ENCODE peak calls at places on chromosomes 7 and 10, in ten cellular contexts. One of them, this sample, is unnamed.
A peak's percentile ranks its signal among the peaks of the same experiment; 100 is the strongest.

GRCh38 chr10:72318383-72319262 is 36.1 kb downstream of the DNAJB12 start:
- DNase-seq in GM23338: no peak
- DNase-seq in breast epithelium: no peak
- DNase-seq in K562: no peak
- DNase-seq in HCT116: no peak
- DNase-seq in transverse colon: no peak
- DNase-seq in endothelial cell of umbilical vein: no peak
- DNase-seq in suprapubic skin: no peak
- DNase-seq in upper lobe of left lung: no peak
- DNase-seq in H1: no peak
- DNase-seq in this sample: no peak

GRCh38 chr7:103344453-103345149 is at the start of gene DNAJC2:
- DNase-seq in GM23338: peak; percentile 96
- DNase-seq in transverse colon: peak; percentile 90
- DNase-seq in suprapubic skin: peak; percentile 91
- DNase-seq in K562: peak; percentile 89
- DNase-seq in HCT116: peak; percentile 90
- DNase-seq in upper lobe of left lung: peak; percentile 91
- DNase-seq in H1: peak; percentile 82
- DNase-seq in endothelial cell of umbilical vein: peak; percentile 86
- DNase-seq in breast epithelium: peak; percentile 82
- DNase-seq in this sample: peak; percentile 90

GRCh38 chr10:26970667-26971066 is 109.9 kb upstream of the ABI1 start:
- DNase-seq in transverse colon: no peak
- DNase-seq in K562: no peak
- DNase-seq in suprapubic skin: no peak
- DNase-seq in GM23338: no peak
- DNase-seq in H1: no peak
- DNase-seq in breast epithelium: no peak
- DNase-seq in upper lobe of left lung: no peak
- DNase-seq in HCT116: no peak
- DNase-seq in endothelial cell of umbilical vein: no peak
- DNase-seq in this sample: no peak

GRCh38 chr10:77513783-77514331 is 123.8 kb downstream of the KCNMA1 start:
- DNase-seq in suprapubic skin: no peak
- DNase-seq in GM23338: peak; percentile 10
- DNase-seq in breast epithelium: no peak
- DNase-seq in K562: no peak
- DNase-seq in H1: no peak
- DNase-seq in endothelial cell of umbilical vein: no peak
- DNase-seq in upper lobe of left lung: peak; percentile 39
- DNase-seq in HCT116: peak; percentile 74
- DNase-seq in transverse colon: peak; percentile 61
- DNase-seq in this sample: no peak

GRCh38 chr10:131188494-131188893 is 123.0 kb downstream of the TCERG1L start:
- DNase-seq in suprapubic skin: no peak
- DNase-seq in K562: no peak
- DNase-seq in transverse colon: no peak
- DNase-seq in upper lobe of left lung: no peak
- DNase-seq in GM23338: no peak
- DNase-seq in H1: no peak
- DNase-seq in HCT116: no peak
- DNase-seq in breast epithelium: no peak
- DNase-seq in endothelial cell of umbilical vein: no peak
- DNase-seq in this sample: no peak

GRCh38 chr7:76317782-76318487 is 15.5 kb downstream of the HSPB1 start:
- DNase-seq in GM23338: peak; percentile 99
- DNase-seq in K562: peak; percentile 99
- DNase-seq in H1: peak; percentile 97
- DNase-seq in suprapubic skin: peak; percentile 97
- DNase-seq in endothelial cell of umbilical vein: peak; percentile 95
- DNase-seq in transverse colon: peak; percentile 98
- DNase-seq in breast epithelium: peak; percentile 97
- DNase-seq in upper lobe of left lung: peak; percentile 99
- DNase-seq in HCT116: peak; percentile 92
- DNase-seq in this sample: peak; percentile 57

GRCh38 chr7:18356195-18356645 is 139.3 kb upstream of the HDAC9 start:
- DNase-seq in endothelial cell of umbilical vein: peak; percentile 71
- DNase-seq in upper lobe of left lung: no peak
- DNase-seq in suprapubic skin: no peak
- DNase-seq in H1: no peak
- DNase-seq in transverse colon: no peak
- DNase-seq in GM23338: peak; percentile 36
- DNase-seq in K562: peak; percentile 38
- DNase-seq in HCT116: peak; percentile 26
- DNase-seq in breast epithelium: no peak
- DNase-seq in this sample: no peak

GRCh38 chr7:132251327-132251659 is 325.0 kb downstream of the PLXNA4 start:
- DNase-seq in K562: no peak
- DNase-seq in breast epithelium: peak; percentile 95
- DNase-seq in suprapubic skin: peak; percentile 78
- DNase-seq in endothelial cell of umbilical vein: no peak
- DNase-seq in HCT116: no peak
- DNase-seq in GM23338: peak; percentile 48
- DNase-seq in upper lobe of left lung: peak; percentile 60
- DNase-seq in transverse colon: peak; percentile 88
- DNase-seq in H1: no peak
- DNase-seq in this sample: no peak

GRCh38 chr10:128035557-128035973 is 90.7 kb downstream of the MKI67 start:
- DNase-seq in breast epithelium: no peak
- DNase-seq in suprapubic skin: no peak
- DNase-seq in GM23338: peak; percentile 81
- DNase-seq in endothelial cell of umbilical vein: peak; percentile 30
- DNase-seq in K562: peak; percentile 64
- DNase-seq in H1: peak; percentile 95
- DNase-seq in HCT116: peak; percentile 21
- DNase-seq in transverse colon: peak; percentile 68
- DNase-seq in upper lobe of left lung: no peak
- DNase-seq in this sample: no peak

GRCh38 chr7:30989824-30990140 is 26.0 kb downstream of the GHRHR start:
- DNase-seq in HCT116: no peak
- DNase-seq in endothelial cell of umbilical vein: no peak
- DNase-seq in K562: no peak
- DNase-seq in breast epithelium: no peak
- DNase-seq in GM23338: no peak
- DNase-seq in transverse colon: no peak
- DNase-seq in upper lobe of left lung: peak; percentile 23
- DNase-seq in H1: no peak
- DNase-seq in suprapubic skin: no peak
- DNase-seq in this sample: no peak

GRCh38 chr10:60384708-60385398 is 4.8 kb downstream of the ANK3 start:
- DNase-seq in H1: no peak
- DNase-seq in HCT116: peak; percentile 63
- DNase-seq in upper lobe of left lung: no peak
- DNase-seq in transverse colon: no peak
- DNase-seq in breast epithelium: no peak
- DNase-seq in GM23338: no peak
- DNase-seq in K562: no peak
- DNase-seq in endothelial cell of umbilical vein: peak; percentile 77
- DNase-seq in suprapubic skin: no peak
- DNase-seq in this sample: no peak

DNA sequence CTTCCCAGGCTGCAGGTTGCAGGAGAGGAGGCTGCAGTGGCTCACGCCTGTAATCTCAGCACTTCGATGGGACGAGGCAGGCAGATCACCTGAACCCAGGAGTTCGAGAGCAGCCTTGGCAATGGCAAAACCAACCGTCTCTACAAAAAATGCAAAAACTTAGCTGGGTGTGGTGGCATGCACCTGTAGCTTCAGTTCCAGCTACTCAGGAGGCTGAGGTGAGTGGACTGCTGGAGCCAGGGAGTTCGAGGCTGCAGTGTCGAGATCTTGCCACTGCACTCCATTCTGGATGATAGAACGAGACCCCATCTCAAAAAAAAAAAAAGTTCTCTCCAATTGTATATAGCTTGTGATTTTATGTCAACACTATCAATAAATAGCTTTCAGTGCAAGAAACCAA is 9.7 kb upstream of the IFIT5 start:
- DNase-seq in H1: no peak
- DNase-seq in K562: no peak
- DNase-seq in breast epithelium: no peak
- DNase-seq in GM23338: no peak
- DNase-seq in upper lobe of left lung: no peak
- DNase-seq in HCT116: no peak
- DNase-seq in endothelial cell of umbilical vein: no peak
- DNase-seq in suprapubic skin: no peak
- DNase-seq in transverse colon: no peak
- DNase-seq in this sample: no peak
- H3K36me3 ChIP-seq in H1: no peaks in the 10 kb centered on the region
- H3K36me3 ChIP-seq in K562: no peaks in the 10 kb centered on the region
- H3K36me3 ChIP-seq in breast epithelium: no peaks in the 10 kb centered on the region
- H3K36me3 ChIP-seq in GM23338: no peaks in the 10 kb centered on the region
- H3K36me3 ChIP-seq in upper lobe of left lung: peaks cover 7% of the 10 kb centered on the region
- H3K36me3 ChIP-seq in HCT116: no peaks in the 10 kb centered on the region
- H3K36me3 ChIP-seq in endothelial cell of umbilical vein: no peaks in the 10 kb centered on the region
- H3K36me3 ChIP-seq in suprapubic skin: no peaks in the 10 kb centered on the region
- H3K36me3 ChIP-seq in transverse colon: peaks cover 8% of the 10 kb centered on the region
- H3K36me3 ChIP-seq in this sample: no peaks in the 10 kb centered on the region

DNA sequence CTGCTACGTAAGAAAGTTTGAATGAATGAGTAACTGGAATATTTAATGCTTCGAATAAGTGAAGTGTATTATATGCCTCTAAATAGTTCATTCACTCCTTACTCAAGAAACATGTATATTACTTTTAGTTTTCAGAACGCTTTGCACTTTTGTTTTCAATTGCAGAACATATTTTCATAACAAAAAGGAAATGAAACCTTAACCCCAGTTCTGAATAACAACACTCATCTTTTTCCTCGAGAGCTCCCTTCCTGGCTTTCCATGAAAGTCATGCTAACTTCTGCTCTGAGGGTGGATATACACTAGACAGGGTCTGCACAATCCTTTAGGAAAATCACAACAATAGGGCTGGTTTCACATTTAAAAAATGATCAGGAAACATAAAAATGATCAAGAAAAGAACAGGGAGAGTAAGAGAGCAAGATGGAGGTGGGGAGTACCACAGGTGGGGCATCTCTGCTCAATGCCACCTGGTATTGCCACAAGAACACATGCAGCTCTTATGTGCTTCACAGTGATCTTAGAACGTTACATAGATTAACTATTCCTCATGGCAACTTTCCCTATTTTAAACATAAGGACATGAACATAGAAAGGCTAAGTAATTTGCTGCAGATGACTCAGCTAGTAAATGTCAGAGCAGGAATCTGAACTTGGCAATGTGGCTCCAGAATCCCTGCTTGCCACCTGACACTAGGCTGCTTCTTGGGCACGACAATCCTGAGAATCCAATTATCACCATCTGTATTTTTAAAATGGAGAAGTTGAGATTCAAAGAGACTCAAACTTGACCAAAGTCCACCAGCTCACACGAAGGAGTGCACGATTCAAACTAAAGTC is 219.5 kb upstream of the AOAH start:
- DNase-seq in transverse colon: no peak
- DNase-seq in upper lobe of left lung: no peak
- DNase-seq in suprapubic skin: no peak
- DNase-seq in H1: no peak
- DNase-seq in GM23338: no peak
- DNase-seq in endothelial cell of umbilical vein: peak; percentile 17
- DNase-seq in breast epithelium: no peak
- DNase-seq in HCT116: no peak
- DNase-seq in K562: no peak
- DNase-seq in this sample: no peak
- H3K27ac ChIP-seq in transverse colon: no peak overlapping the region
- H3K27ac ChIP-seq in upper lobe of left lung: no peak overlapping the region
- H3K27ac ChIP-seq in suprapubic skin: no peak overlapping the region
- H3K27ac ChIP-seq in H1: no peak overlapping the region
- H3K27ac ChIP-seq in GM23338: no peak overlapping the region
- H3K27ac ChIP-seq in endothelial cell of umbilical vein: no peak overlapping the region
- H3K27ac ChIP-seq in breast epithelium: no peak overlapping the region
- H3K27ac ChIP-seq in HCT116: no peak overlapping the region
- H3K27ac ChIP-seq in K562: no peak overlapping the region
- H3K27ac ChIP-seq in this sample: no peak overlapping the region

GRCh38 chr7:130927564-130927963 is 193.6 kb upstream of the KLF14 start:
- DNase-seq in suprapubic skin: no peak
- DNase-seq in HCT116: no peak
- DNase-seq in K562: no peak
- DNase-seq in transverse colon: no peak
- DNase-seq in GM23338: no peak
- DNase-seq in upper lobe of left lung: no peak
- DNase-seq in H1: no peak
- DNase-seq in endothelial cell of umbilical vein: no peak
- DNase-seq in breast epithelium: no peak
- DNase-seq in this sample: no peak

GRCh38 chr7:130927062-130927461 is 193.1 kb upstream of the KLF14 start:
- DNase-seq in transverse colon: no peak
- DNase-seq in breast epithelium: no peak
- DNase-seq in upper lobe of left lung: no peak
- DNase-seq in HCT116: no peak
- DNase-seq in GM23338: no peak
- DNase-seq in suprapubic skin: no peak
- DNase-seq in K562: no peak
- DNase-seq in endothelial cell of umbilical vein: no peak
- DNase-seq in H1: no peak
- DNase-seq in this sample: no peak

GRCh38 chr7:130926021-130926691 is 192.1 kb upstream of the KLF14 start:
- DNase-seq in K562: no peak
- DNase-seq in breast epithelium: no peak
- DNase-seq in H1: no peak
- DNase-seq in upper lobe of left lung: no peak
- DNase-seq in suprapubic skin: no peak
- DNase-seq in HCT116: no peak
- DNase-seq in endothelial cell of umbilical vein: no peak
- DNase-seq in transverse colon: no peak
- DNase-seq in GM23338: no peak
- DNase-seq in this sample: no peak

GRCh38 chr7:130923930-130924329 is 189.9 kb upstream of the KLF14 start:
- DNase-seq in breast epithelium: no peak
- DNase-seq in GM23338: no peak
- DNase-seq in H1: peak; percentile 35
- DNase-seq in HCT116: no peak
- DNase-seq in suprapubic skin: no peak
- DNase-seq in upper lobe of left lung: no peak
- DNase-seq in transverse colon: no peak
- DNase-seq in K562: no peak
- DNase-seq in endothelial cell of umbilical vein: no peak
- DNase-seq in this sample: no peak

GRCh38 chr7:130925136-130925794 is 191.3 kb upstream of the KLF14 start:
- DNase-seq in transverse colon: no peak
- DNase-seq in endothelial cell of umbilical vein: no peak
- DNase-seq in GM23338: no peak
- DNase-seq in H1: no peak
- DNase-seq in HCT116: no peak
- DNase-seq in breast epithelium: no peak
- DNase-seq in upper lobe of left lung: no peak
- DNase-seq in suprapubic skin: no peak
- DNase-seq in K562: no peak
- DNase-seq in this sample: no peak
- TF ChIP-seq POLR2AphosphoS5 in transverse colon: no peak
- TF ChIP-seq POLR2AphosphoS5 in endothelial cell of umbilical vein: no peak
- TF ChIP-seq POLR2AphosphoS5 in GM23338: no peak
- TF ChIP-seq POLR2AphosphoS5 in H1: no peak
- TF ChIP-seq POLR2AphosphoS5 in HCT116: no peak
- TF ChIP-seq POLR2AphosphoS5 in breast epithelium: no peak
- TF ChIP-seq POLR2AphosphoS5 in upper lobe of left lung: no peak
- TF ChIP-seq POLR2AphosphoS5 in suprapubic skin: no peak
- TF ChIP-seq POLR2AphosphoS5 in K562: no peak
- TF ChIP-seq POLR2AphosphoS5 in this sample: no peak

DNA sequence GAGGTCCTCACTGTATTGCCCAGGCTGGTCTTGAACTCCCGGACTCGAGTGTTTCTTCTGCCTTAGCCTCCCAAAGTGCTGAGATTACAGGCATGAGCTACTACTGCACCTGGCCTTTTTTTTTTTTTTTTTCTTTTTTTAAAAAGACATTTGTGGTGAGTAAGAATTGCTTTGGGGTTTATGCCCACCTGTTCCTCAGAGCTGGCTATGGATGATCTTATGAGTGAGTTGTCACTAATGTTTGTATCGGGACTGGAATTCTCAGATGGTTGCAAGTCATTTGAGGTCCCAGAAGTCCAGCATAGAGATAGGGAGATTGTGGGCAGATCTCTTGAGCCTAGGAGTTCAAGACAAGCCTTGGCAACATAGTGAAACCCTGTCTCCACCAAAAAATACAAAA is 35.2 kb downstream of the ZRANB1 start:
- DNase-seq in upper lobe of left lung: no peak
- DNase-seq in GM23338: no peak
- DNase-seq in endothelial cell of umbilical vein: no peak
- DNase-seq in HCT116: no peak
- DNase-seq in H1: no peak
- DNase-seq in suprapubic skin: no peak
- DNase-seq in transverse colon: no peak
- DNase-seq in breast epithelium: no peak
- DNase-seq in K562: no peak
- DNase-seq in this sample: no peak
- H3K36me3 ChIP-seq in upper lobe of left lung: peaks cover 3% of the 10 kb centered on the region
- H3K36me3 ChIP-seq in GM23338: peaks cover 13% of the 10 kb centered on the region
- H3K36me3 ChIP-seq in endothelial cell of umbilical vein: peaks cover 2% of the 10 kb centered on the region
- H3K36me3 ChIP-seq in HCT116: peaks cover 23% of the 10 kb centered on the region
- H3K36me3 ChIP-seq in H1: no peaks in the 10 kb centered on the region
- H3K36me3 ChIP-seq in suprapubic skin: peaks cover 25% of the 10 kb centered on the region
- H3K36me3 ChIP-seq in transverse colon: peaks cover 19% of the 10 kb centered on the region
- H3K36me3 ChIP-seq in breast epithelium: no peaks in the 10 kb centered on the region
- H3K36me3 ChIP-seq in K562: no peaks in the 10 kb centered on the region
- H3K36me3 ChIP-seq in this sample: peaks cover 3% of the 10 kb centered on the region